ENCODE peak calls at places on chromosomes 7 and 10, in four cellular contexts. S is ovary, P is esophagus squamous epithelium, Q is uterus. G is an unnamed sample.

GRCh38 chr10:98268694-98269386 is 846 bp upstream of the LOXL4 start:
- DNase-seq in S (no peak), Q (no peak), P (no peak), G (peak)

GRCh38 chr7:87316846-87317545 is 28.5 kb upstream of the CROT start:
- DNase-seq in P (no peak), Q (no peak), S (no peak), G (no peak)

GRCh38 chr10:110008518-110009339 is 945 bp downstream of the ADD3 start:
- DNase-seq in P (peak), Q (peak), S (peak), G (peak)

GRCh38 chr7:138257459-138258193 is 181.4 kb downstream of the AKR1D1 start:
- DNase-seq in P (no peak), Q (peak), S (peak), G (no peak)

GRCh38 chr10:114073787-114074186 is 30.1 kb downstream of the ADRB1 start:
- DNase-seq in P (no peak), S (no peak), Q (no peak), G (no peak)

GRCh38 chr10:69914373-69915268 is 112.9 kb downstream of the COL13A1 start:
- DNase-seq in Q (peak), S (peak), P (no peak), G (peak)

GRCh38 chr10:16348891-16349290 is 87.9 kb upstream of the PTER start:
- DNase-seq in P (no peak), S (no peak), Q (no peak), G (no peak)

GRCh38 chr7:131555565-131556054 is 818 bp downstream of the PODXL start:
- DNase-seq in S (no peak), P (no peak), Q (no peak), G (no peak)

GRCh38 chr10:27792191-27792590 is 46.6 kb upstream of the MKX start:
- DNase-seq in S (no peak), P (no peak), Q (no peak), G (no peak)

DNA sequence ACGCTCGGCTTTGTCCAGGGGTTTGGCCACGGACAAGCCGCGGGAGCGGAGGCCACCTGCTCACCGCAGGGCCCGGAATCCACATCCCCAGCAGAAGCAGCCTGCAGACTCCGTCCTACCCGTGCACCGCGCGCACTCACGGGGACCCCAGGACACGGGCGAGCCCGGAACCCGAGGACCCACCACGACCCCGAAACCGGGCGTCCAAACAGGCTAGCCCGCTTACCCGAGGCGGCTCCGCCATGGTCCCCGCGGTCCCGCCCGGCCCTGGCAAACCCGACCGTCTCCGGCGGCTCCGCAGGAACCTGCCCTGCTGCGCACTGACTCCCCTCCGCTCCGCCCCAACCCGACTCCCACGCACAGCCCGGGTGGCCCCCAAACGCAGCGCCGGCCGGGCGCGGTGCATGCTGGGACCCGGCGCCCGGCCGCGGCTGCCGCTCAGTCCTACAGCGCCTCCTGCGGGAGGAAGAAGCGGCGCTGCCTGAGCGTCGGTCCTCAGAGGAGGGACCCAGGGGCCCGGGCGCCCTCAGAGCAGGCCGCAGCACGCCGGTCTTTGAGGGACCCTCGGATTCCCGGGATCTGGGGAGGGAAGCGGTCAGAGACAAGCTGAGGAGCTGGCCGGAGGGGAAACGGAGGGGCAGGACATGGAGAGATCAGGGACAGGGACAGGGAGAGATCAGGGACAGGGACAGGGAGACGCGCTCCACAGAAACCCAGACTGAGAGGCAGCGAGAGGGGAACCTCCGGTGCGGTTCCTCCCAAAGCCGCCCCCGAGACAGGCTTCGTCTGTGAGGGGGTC is at the start of gene ZNF786:
- DNase-seq in S (peak), Q (peak), P (peak), G (peak)
- TF ChIP-seq POLR2A in S (peak), Q (peak), P (peak), G (peak)

GRCh38 chr10:34127676-34128075 is 687.4 kb downstream of the PARD3 start:
- DNase-seq in Q (no peak), S (no peak), P (no peak), G (no peak)
- TF ChIP-seq POLR2A in Q (no peak), S (no peak), P (no peak), G (no peak)

GRCh38 chr10:32981760-32982159 is 23.7 kb upstream of the ITGB1 start:
- DNase-seq in P (no peak), S (peak), Q (peak), G (no peak)
- TF ChIP-seq POLR2A in P (no peak), S (no peak), Q (no peak), G (no peak)

GRCh38 chr7:1022801-1023465 is 21.4 kb upstream of the GPR146 start:
- DNase-seq in P (no peak), Q (no peak), S (no peak), G (no peak)
- TF ChIP-seq POLR2A in P (no peak), Q (no peak), S (no peak), G (no peak)

GRCh38 chr7:128863433-128863989 is 855 bp downstream of the ATP6V1F start:
- DNase-seq in P (no peak), Q (no peak), S (no peak), G (peak)

GRCh38 chr7:128865303-128865702 is 2.6 kb downstream of the ATP6V1F start:
- DNase-seq in S (no peak), P (no peak), Q (no peak), G (no peak)

GRCh38 chr7:128860158-128861073 is 2.2 kb upstream of the ATP6V1F start:
- DNase-seq in P (no peak), S (no peak), Q (peak), G (peak)

GRCh38 chr7:128861957-128862570 is 592 bp upstream of the ATP6V1F start:
- DNase-seq in P (no peak), Q (no peak), S (no peak), G (no peak)

GRCh38 chr7:128862571-128863432 is at the start of gene ATP6V1F:
- DNase-seq in S (peak), Q (peak), P (peak), G (peak)
- TF ChIP-seq POLR2A in S (peak), Q (peak), P (peak), G (peak)

DNA sequence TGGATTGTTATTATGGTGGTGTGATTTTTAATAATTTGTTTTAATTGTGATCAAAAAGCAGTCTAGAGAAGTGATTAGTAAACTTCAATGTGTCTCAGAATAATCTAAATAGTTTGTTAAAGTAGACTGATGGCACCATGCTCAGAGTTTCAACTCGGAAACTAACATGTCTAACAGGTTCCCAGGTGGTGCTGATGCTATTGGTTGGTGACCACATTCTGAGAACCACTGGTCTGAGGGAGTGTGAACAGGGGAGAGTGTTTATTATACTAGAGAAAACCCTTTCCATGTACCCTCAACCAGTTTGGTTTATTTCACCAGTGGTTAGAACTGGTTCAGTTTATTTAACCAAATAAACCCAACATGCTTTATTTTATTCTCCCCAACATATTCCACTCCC is 42.0 kb upstream of the LSM8 start:
- DNase-seq in P (no peak), Q (no peak), S (no peak), G (no peak)
- TF ChIP-seq POLR2A in P (no peak), Q (no peak), S (no peak), G (no peak)

GRCh38 chr10:3754727-3755439 is 30.1 kb downstream of the KLF6 start:
- DNase-seq in S (no peak), Q (peak), P (no peak), G (peak)
- TF ChIP-seq POLR2A in S (no peak), Q (no peak), P (no peak), G (no peak)

GRCh38 chr7:68938151-68938550 is 660.1 kb upstream of the AUTS2 start:
- DNase-seq in S (no peak), Q (no peak), P (no peak), G (no peak)
- TF ChIP-seq POLR2A in S (no peak), Q (no peak), P (no peak), G (no peak)

GRCh38 chr7:102978280-102978679 is 65.5 kb downstream of the LRRC17 start:
- DNase-seq in P (no peak), S (peak), Q (peak), G (no peak)
- TF ChIP-seq POLR2A in P (no peak), S (no peak), Q (no peak), G (no peak)